ENCODE peak calls at places on chromosomes 11 and 22, in eight cellular contexts. V is colonic mucosa, M is B cell, D is epithelial cell of esophagus, J is AG10803, Y is thoracic aorta, P is cardiac fibroblast, H is lower leg skin. K is an unnamed sample.

GRCh38 chr22:17213976-17214375 is 5.3 kb downstream of the ADA2 start:
- DNase-seq in H (no peak), M (no peak), J (peak), V (peak), P (peak), Y (no peak), D (no peak), K (peak)

GRCh38 chr11:122333476-122333875 is 217.5 kb upstream of the BLID start:
- DNase-seq in J (no peak), P (no peak), Y (no peak), D (no peak), H (no peak), V (no peak), M (no peak), K (no peak)

GRCh38 chr11:32374261-32374711 is 61.1 kb downstream of the WT1 start:
- DNase-seq in P (peak), J (peak), H (no peak), Y (no peak), M (no peak), D (peak), V (peak), K (peak)

GRCh38 chr11:44634401-44635281 is 69.2 kb downstream of the CD82 start:
- DNase-seq in J (peak), P (peak), D (peak), Y (peak), V (no peak), H (peak), M (no peak), K (peak)

GRCh38 chr11:106424111-106424510 is 346.6 kb downstream of the AASDHPPT start:
- DNase-seq in J (peak), P (peak), Y (no peak), D (peak), H (no peak), M (no peak), V (no peak), K (no peak)

GRCh38 chr11:58813693-58814092 is 30.8 kb downstream of the GLYATL2 start:
- DNase-seq in D (no peak), P (no peak), J (no peak), H (no peak), Y (no peak), V (no peak), M (no peak), K (no peak)

GRCh38 chr22:37904572-37905533 is 1.2 kb upstream of the MICALL1 start:
- DNase-seq in Y (peak), M (no peak), H (peak), D (peak), V (peak), J (peak), P (peak), K (peak)

GRCh38 chr11:34249439-34250073 is 108.3 kb downstream of the ABTB2 start:
- DNase-seq in H (no peak), V (no peak), J (no peak), M (no peak), P (no peak), D (no peak), Y (no peak), K (no peak)

GRCh38 chr22:44627521-44628139 is 74.4 kb upstream of the PRR5 start:
- DNase-seq in Y (no peak), D (no peak), J (no peak), M (no peak), V (no peak), H (no peak), P (no peak), K (no peak)

GRCh38 chr11:65439331-65440181 is 17.0 kb downstream of the NEAT1 start:
- DNase-seq in M (no peak), D (peak), Y (no peak), J (peak), P (peak), H (no peak), V (peak), K (no peak)

GRCh38 chr22:26890870-26891269 is 233.5 kb downstream of the MIAT start:
- DNase-seq in M (no peak), H (no peak), Y (no peak), P (no peak), D (peak), V (no peak), J (no peak), K (peak)
- TF ChIP-seq CTCF in M (no peak), H (no peak), Y (no peak), P (no peak), D (peak), V (no peak), J (no peak), K (no peak)

GRCh38 chr22:21674611-21675010 is 8.8 kb downstream of the PPIL2 start:
- DNase-seq in V (no peak), H (no peak), J (no peak), M (no peak), P (no peak), D (no peak), Y (no peak), K (no peak)

GRCh38 chr22:21673534-21674321 is 7.9 kb downstream of the PPIL2 start:
- DNase-seq in M (no peak), H (no peak), V (no peak), P (no peak), D (no peak), J (no peak), Y (no peak), K (no peak)

GRCh38 chr22:21666786-21667185 is 974 bp downstream of the PPIL2 start:
- DNase-seq in V (no peak), Y (no peak), D (no peak), P (no peak), M (no peak), J (no peak), H (no peak), K (no peak)

GRCh38 chr22:21669026-21669425 is 3.2 kb downstream of the PPIL2 start:
- DNase-seq in V (no peak), H (no peak), M (no peak), P (no peak), J (no peak), Y (no peak), D (peak), K (no peak)

DNA sequence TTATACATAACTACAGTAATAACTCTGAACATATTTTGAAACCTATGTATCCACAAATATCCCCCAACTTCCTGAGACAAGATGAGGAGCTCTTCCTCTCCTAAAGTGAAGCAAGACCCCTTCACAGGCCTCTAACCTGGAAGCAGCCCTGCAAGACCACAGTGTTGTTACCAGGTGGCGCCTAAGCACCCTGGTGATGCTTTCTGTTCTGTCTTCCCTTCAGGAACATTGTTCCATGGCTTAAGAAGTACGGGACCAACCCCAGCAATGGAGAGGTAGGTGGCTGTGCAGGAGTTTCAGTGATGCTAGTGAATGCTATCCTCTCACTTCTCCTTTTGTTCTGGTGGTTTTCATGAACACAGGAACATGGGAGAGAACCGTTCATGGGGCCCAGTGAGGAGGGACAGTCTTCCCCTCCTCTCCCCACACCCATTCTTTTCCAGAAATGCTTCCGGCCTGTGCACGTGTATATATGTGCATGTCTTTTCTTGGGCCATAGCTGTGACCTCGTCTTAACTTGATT is 6.4 kb downstream of the PPIL2 start:
- DNase-seq in M (no peak), P (no peak), V (no peak), J (no peak), Y (no peak), D (no peak), H (no peak), K (no peak)
- TF ChIP-seq CTCF in M (no peak), P (no peak), V (no peak), J (no peak), Y (no peak), D (no peak), H (no peak), K (no peak)

DNA sequence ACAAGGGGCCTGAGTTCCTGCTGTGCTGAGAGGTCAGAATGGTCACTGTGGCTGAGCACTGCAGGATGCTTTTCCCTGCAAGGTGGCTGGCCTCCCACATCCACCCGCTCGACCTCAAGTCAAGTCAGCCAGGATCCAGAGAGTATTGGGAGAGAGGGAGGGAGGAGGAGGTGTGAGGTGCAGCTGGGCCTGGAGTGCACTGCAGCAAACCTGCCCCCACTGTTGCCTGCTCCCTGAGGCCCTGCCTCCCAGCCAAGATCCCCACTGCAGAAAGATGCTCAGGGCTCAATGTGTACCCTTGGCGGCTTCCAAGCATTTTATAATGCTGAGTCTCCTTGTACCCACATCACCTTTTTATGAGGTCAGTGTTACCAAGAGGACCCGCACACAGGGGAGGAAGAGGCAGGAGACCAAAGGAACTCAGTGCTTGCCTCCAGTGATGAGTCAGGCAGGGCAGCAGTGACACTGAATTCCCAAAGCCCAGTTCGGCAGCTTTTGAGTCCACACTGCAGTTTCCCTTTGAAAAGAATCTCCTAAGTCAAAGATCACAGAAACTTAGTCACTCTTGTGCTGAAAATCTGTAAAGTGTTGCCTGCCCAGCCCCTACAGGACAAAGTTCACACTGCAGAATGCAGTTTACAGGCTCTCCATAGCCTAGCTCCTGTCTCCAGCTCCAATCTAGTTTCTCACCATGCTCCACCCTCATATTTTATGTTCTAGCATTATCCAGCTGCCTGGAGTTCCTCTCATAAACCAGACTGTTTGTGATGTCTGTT is 3.1 kb downstream of the ENDOD1 start:
- DNase-seq in H (no peak), Y (no peak), M (peak), V (peak), J (peak), D (peak), P (peak), K (peak)
- TF ChIP-seq CTCF in H (no peak), Y (peak), M (peak), V (peak), J (peak), D (peak), P (peak), K (peak)

DNA sequence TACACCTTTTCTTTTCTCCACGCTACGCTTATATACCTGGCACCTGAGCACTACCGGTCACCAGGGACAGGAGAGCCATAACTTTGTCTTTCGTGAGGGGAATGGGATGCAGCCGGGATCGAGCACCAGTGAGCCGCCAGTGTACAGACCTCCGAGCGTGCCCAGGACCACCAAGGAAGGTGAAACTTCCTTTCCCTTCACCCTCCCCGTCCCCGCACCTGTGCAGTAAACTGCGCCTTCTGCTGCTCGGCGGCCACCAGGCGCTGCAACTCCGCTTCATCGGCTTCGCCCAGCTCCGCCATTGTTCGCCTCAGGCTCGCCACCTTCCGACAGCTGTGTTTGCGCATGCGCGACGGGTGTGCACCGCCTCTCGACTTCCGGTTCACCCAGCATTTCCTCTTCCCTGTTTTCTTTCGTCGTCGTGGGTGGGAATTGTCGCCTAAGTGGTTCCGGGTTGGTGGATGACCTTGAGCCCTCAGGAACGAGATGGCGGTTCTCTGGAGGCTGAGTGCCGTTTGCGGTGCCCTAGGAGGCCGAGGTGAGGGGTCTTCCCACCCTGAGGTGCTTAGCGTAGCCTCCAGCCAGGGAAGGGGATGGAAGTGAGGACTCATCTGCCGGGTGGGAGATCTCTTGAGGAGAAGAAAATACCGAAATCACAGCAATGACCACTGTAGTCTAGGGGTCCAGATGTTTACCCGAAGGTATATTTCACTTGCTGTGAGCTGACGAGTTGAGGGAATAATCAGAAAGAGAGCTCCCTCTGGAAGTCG is at the start of the genes SDHD and TIMM8B:
- DNase-seq in P (peak), M (peak), J (peak), V (peak), H (peak), D (peak), Y (peak), K (peak)
- TF ChIP-seq CTCF in P (peak), M (peak), J (peak), V (no peak), H (no peak), D (peak), Y (peak), K (no peak)

GRCh38 chr22:19058713-19059451 is 63.3 kb downstream of the DGCR2 start:
- DNase-seq in J (no peak), P (no peak), V (no peak), M (no peak), H (no peak), D (no peak), Y (no peak), K (no peak)
- TF ChIP-seq CTCF in J (no peak), P (no peak), V (no peak), M (no peak), H (no peak), D (no peak), Y (no peak), K (no peak)

GRCh38 chr11:93783767-93784151 is 323 bp upstream of the MED17 start:
- DNase-seq in J (no peak), M (no peak), Y (no peak), V (no peak), D (no peak), H (no peak), P (no peak), K (no peak)

GRCh38 chr11:93784152-93784934 is at the start of gene MED17:
- DNase-seq in P (peak), J (peak), D (peak), M (peak), V (peak), H (peak), Y (peak), K (peak)

GRCh38 chr11:93783362-93783761 is 720 bp upstream of the MED17 start:
- DNase-seq in P (no peak), V (no peak), M (no peak), H (no peak), Y (no peak), J (no peak), D (no peak), K (no peak)

DNA sequence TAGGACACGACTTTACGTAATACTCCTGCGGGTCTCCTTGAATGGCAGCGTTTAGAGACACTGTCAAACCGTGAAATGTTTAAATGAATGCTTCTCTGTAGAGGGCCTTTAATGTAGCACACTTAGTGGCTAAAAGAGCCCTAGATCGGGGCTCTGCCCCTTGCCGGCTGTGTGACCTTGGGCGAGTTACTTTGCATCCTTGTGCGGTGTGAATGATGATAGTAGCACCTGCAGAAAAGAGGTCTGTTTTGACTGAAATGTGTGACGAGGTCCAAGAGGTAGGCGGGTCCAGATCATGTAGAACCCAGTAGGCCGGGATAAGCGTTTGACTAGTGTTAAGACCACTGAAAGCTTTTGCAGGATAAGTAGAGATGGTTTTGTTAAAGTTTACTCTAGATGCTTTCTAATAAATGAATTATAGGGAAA is 866 bp downstream of the MED17 start:
- DNase-seq in V (no peak), J (no peak), M (peak), Y (no peak), D (no peak), P (no peak), H (no peak), K (no peak)
- TF ChIP-seq CTCF in V (no peak), J (no peak), M (peak), Y (no peak), D (no peak), P (no peak), H (no peak), K (no peak)

DNA sequence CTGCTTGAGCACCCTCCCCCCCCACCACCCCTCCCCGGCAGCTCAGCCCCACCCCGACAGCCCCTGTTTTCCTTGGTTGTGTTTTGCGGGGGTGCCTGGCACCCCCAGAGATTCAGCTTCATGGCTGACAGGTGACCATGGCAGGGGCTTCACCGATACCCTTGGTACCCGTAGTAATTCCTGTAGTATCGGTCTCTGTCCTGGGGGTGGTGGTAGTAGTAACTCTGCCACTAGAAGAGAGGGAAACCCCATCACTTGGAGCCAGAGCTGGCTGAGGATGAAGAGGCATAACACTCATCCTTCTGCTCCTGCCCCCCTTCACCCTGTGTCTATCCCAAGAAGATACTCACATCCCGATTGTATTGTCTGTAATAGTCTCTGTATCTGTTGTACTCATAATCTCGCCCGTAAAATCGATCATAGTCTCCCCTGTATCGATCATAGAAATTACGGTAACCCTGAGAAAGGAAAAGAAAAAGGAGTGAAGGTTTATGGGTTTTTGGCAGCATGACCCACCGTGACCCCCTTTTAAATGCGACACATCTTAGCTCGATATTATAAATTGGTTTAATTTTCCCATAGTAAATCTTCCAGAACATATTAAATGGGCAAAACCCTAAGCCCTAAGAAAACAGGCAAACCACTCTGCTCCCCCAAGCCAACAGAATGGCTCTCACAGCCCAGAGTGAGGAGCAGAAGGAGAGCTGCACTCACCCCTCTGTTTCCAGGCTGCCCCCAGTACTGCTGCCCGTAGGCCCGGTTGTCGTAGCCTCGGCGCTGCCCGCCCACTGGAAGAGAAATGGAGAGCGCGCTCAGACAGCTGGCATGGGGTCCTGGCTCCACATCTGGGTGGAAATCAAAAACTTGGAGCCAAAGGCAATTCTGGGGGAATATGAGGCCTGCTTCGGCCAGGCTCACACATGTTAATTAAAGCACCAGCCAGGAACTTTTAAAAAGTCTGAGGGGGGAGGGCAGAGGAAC is 8.0 kb downstream of the GNG3 start:
- DNase-seq in H (no peak), P (no peak), D (no peak), J (no peak), V (no peak), M (no peak), Y (no peak), K (no peak)
- TF ChIP-seq CTCF in H (no peak), P (no peak), D (no peak), J (no peak), V (no peak), M (no peak), Y (no peak), K (no peak)

GRCh38 chr11:6473481-6474422 is at the start of gene TRIM3:
- DNase-seq in M (peak), J (peak), P (peak), D (peak), Y (peak), H (peak), V (peak), K (peak)
- TF ChIP-seq CTCF in M (no peak), J (peak), P (peak), D (peak), Y (no peak), H (no peak), V (no peak), K (no peak)

GRCh38 chr11:99814738-99815137 is 794.0 kb downstream of the CNTN5 start:
- DNase-seq in Y (no peak), M (no peak), V (no peak), H (no peak), P (no peak), J (no peak), D (no peak), K (no peak)
- TF ChIP-seq CTCF in Y (no peak), M (no peak), V (no peak), H (no peak), P (no peak), J (no peak), D (no peak), K (no peak)